ENCODE peak calls at places on chromosomes 3 and 15, in seven cellular contexts. One of them, this sample, is unnamed.

GRCh38 chr3:122343654-122344053 is 18.6 kb downstream of the CSTA start:
- DNase-seq in A549: no peak
- DNase-seq in HAP-1: no peak
- DNase-seq in transverse colon: no peak
- DNase-seq in neuronal stem cell: no peak
- DNase-seq in fibroblast of mammary gland: peak; percentile 49
- DNase-seq in mesendoderm: no peak
- DNase-seq in this sample: no peak

GRCh38 chr3:80391573-80391972 is 623.8 kb upstream of the ROBO1 start:
- DNase-seq in A549: no peak
- DNase-seq in HAP-1: no peak
- DNase-seq in transverse colon: no peak
- DNase-seq in neuronal stem cell: no peak
- DNase-seq in fibroblast of mammary gland: no peak
- DNase-seq in mesendoderm: no peak
- DNase-seq in this sample: no peak

GRCh38 chr15:85543741-85544155 is 163.3 kb downstream of the AKAP13 start:
- DNase-seq in A549: no peak
- DNase-seq in HAP-1: peak; percentile 15
- DNase-seq in transverse colon: peak; percentile 89
- DNase-seq in neuronal stem cell: no peak
- DNase-seq in fibroblast of mammary gland: no peak
- DNase-seq in mesendoderm: peak; percentile 39
- DNase-seq in this sample: no peak

GRCh38 chr3:50226888-50227389 is 9.1 kb upstream of the GNAI2 start:
- DNase-seq in A549: peak; percentile 63
- DNase-seq in HAP-1: no peak
- DNase-seq in transverse colon: peak; percentile 51
- DNase-seq in neuronal stem cell: no peak
- DNase-seq in fibroblast of mammary gland: peak; percentile 39
- DNase-seq in mesendoderm: peak; percentile 60
- DNase-seq in this sample: no peak

GRCh38 chr3:11637901-11638668 is 5.6 kb downstream of the VGLL4 start:
- DNase-seq in A549: no peak
- DNase-seq in HAP-1: no peak
- DNase-seq in transverse colon: no peak
- DNase-seq in neuronal stem cell: no peak
- DNase-seq in fibroblast of mammary gland: peak; percentile 86
- DNase-seq in mesendoderm: peak; percentile 32
- DNase-seq in this sample: no peak

GRCh38 chr3:105394177-105394576 is 27.5 kb downstream of the ALCAM start:
- DNase-seq in A549: no peak
- DNase-seq in HAP-1: no peak
- DNase-seq in transverse colon: no peak
- DNase-seq in neuronal stem cell: no peak
- DNase-seq in fibroblast of mammary gland: no peak
- DNase-seq in mesendoderm: peak; percentile 85
- DNase-seq in this sample: no peak

GRCh38 chr3:101310580-101311375 is 9.6 kb downstream of the IMPG2 start:
- DNase-seq in A549: no peak
- DNase-seq in HAP-1: no peak
- DNase-seq in transverse colon: no peak
- DNase-seq in neuronal stem cell: no peak
- DNase-seq in fibroblast of mammary gland: peak; percentile 83
- DNase-seq in mesendoderm: no peak
- DNase-seq in this sample: no peak

GRCh38 chr15:71337197-71337845 is 222.1 kb downstream of the THSD4 start:
- DNase-seq in A549: no peak
- DNase-seq in HAP-1: no peak
- DNase-seq in transverse colon: no peak
- DNase-seq in neuronal stem cell: no peak
- DNase-seq in fibroblast of mammary gland: peak; percentile 75
- DNase-seq in mesendoderm: peak; percentile 82
- DNase-seq in this sample: no peak

GRCh38 chr15:48440084-48440483 is 108.9 kb downstream of the DUT start:
- DNase-seq in A549: no peak
- DNase-seq in HAP-1: no peak
- DNase-seq in transverse colon: no peak
- DNase-seq in neuronal stem cell: peak; percentile 20
- DNase-seq in fibroblast of mammary gland: peak; percentile 93
- DNase-seq in mesendoderm: peak; percentile 86
- DNase-seq in this sample: peak; percentile 68

GRCh38 chr3:126284258-126284904 is 72.8 kb downstream of the KLF15 start:
- DNase-seq in A549: peak; percentile 63
- DNase-seq in HAP-1: no peak
- DNase-seq in transverse colon: no peak
- DNase-seq in neuronal stem cell: no peak
- DNase-seq in fibroblast of mammary gland: peak; percentile 78
- DNase-seq in mesendoderm: no peak
- DNase-seq in this sample: no peak

GRCh38 chr15:78206326-78207109 is 27.8 kb downstream of the ACSBG1 start:
- DNase-seq in A549: no peak
- DNase-seq in HAP-1: peak; percentile 21
- DNase-seq in transverse colon: no peak
- DNase-seq in neuronal stem cell: no peak
- DNase-seq in fibroblast of mammary gland: no peak
- DNase-seq in mesendoderm: peak; percentile 48
- DNase-seq in this sample: no peak

GRCh38 chr3:126971891-126972351 is 11.0 kb upstream of the PLXNA1 start:
- DNase-seq in A549: no peak
- DNase-seq in HAP-1: no peak
- DNase-seq in transverse colon: peak; percentile 73
- DNase-seq in neuronal stem cell: no peak
- DNase-seq in fibroblast of mammary gland: peak; percentile 95
- DNase-seq in mesendoderm: peak; percentile 27
- DNase-seq in this sample: peak; percentile 49

GRCh38 chr15:40329804-40330203 is 6.3 kb downstream of the INAFM2 start:
- DNase-seq in A549: no peak
- DNase-seq in HAP-1: no peak
- DNase-seq in transverse colon: no peak
- DNase-seq in neuronal stem cell: no peak
- DNase-seq in fibroblast of mammary gland: no peak
- DNase-seq in mesendoderm: no peak
- DNase-seq in this sample: no peak

DNA sequence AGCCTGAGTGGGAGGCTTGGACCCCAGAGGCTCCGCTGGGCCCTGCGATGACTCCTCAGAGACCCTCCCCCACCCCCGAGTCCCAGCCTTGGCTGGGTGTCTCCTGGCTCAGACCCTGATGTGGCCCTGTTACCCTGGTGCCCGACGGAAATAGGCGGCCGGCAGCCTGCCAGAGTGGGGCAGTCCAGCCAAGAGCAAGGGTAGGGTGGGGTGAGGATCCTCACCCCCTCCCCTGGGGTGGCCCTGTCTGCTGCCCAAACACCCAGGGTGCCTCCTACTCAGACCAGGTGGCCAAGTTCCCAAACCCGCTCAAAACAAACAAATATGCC is 15.3 kb downstream of the TNK2 start:
- DNase-seq in A549: no peak
- DNase-seq in HAP-1: no peak
- DNase-seq in transverse colon: no peak
- DNase-seq in neuronal stem cell: no peak
- DNase-seq in fibroblast of mammary gland: no peak
- DNase-seq in mesendoderm: no peak
- DNase-seq in this sample: no peak
- H3K4me3 ChIP-seq in A549: no peak overlapping the region
- H3K4me3 ChIP-seq in HAP-1: no peak overlapping the region
- H3K4me3 ChIP-seq in transverse colon: no peak overlapping the region
- H3K4me3 ChIP-seq in neuronal stem cell: no peak overlapping the region
- H3K4me3 ChIP-seq in fibroblast of mammary gland: no peak overlapping the region
- H3K4me3 ChIP-seq in mesendoderm: no peak overlapping the region
- H3K4me3 ChIP-seq in this sample: no peak overlapping the region

GRCh38 chr3:42151596-42152145 is 60.5 kb downstream of the TRAK1 start:
- DNase-seq in A549: no peak
- DNase-seq in HAP-1: no peak
- DNase-seq in transverse colon: no peak
- DNase-seq in neuronal stem cell: no peak
- DNase-seq in fibroblast of mammary gland: no peak
- DNase-seq in mesendoderm: no peak
- DNase-seq in this sample: no peak

GRCh38 chr3:42153039-42153438 is 61.9 kb downstream of the TRAK1 start:
- DNase-seq in A549: no peak
- DNase-seq in HAP-1: no peak
- DNase-seq in transverse colon: no peak
- DNase-seq in neuronal stem cell: no peak
- DNase-seq in fibroblast of mammary gland: no peak
- DNase-seq in mesendoderm: no peak
- DNase-seq in this sample: no peak

GRCh38 chr3:42149537-42150426 is 58.6 kb downstream of the TRAK1 start:
- DNase-seq in A549: peak; percentile 75
- DNase-seq in HAP-1: peak; percentile 74
- DNase-seq in transverse colon: peak; percentile 91
- DNase-seq in neuronal stem cell: no peak
- DNase-seq in fibroblast of mammary gland: no peak
- DNase-seq in mesendoderm: peak; percentile 79
- DNase-seq in this sample: no peak

GRCh38 chr3:42148982-42149432 is 57.9 kb downstream of the TRAK1 start:
- DNase-seq in A549: peak; percentile 15
- DNase-seq in HAP-1: peak; percentile 55
- DNase-seq in transverse colon: peak; percentile 40
- DNase-seq in neuronal stem cell: peak; percentile 80
- DNase-seq in fibroblast of mammary gland: peak; percentile 92
- DNase-seq in mesendoderm: peak; percentile 94
- DNase-seq in this sample: peak; percentile 94

DNA sequence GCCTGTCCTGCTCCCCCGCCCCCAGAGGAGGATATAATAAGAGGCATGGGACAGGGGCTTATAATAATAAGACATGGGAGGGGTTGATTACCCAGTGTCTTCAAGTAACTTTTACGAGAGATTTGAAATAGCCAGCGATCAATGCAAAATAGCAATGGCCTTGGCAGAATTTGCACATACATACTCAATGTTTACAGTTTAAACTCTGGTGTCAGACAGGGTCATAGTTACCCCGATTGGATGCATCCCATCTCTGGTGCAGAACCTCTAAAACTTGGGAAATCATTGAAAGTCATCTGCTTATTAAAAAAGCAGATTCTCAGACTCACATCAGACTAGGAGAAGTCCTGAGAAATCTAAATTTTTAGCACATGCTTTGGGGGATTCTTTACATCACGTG is 61.0 kb downstream of the TRAK1 start:
- DNase-seq in A549: no peak
- DNase-seq in HAP-1: no peak
- DNase-seq in transverse colon: no peak
- DNase-seq in neuronal stem cell: no peak
- DNase-seq in fibroblast of mammary gland: no peak
- DNase-seq in mesendoderm: no peak
- DNase-seq in this sample: no peak
- H3K4me3 ChIP-seq in A549: no peak overlapping the region
- H3K4me3 ChIP-seq in HAP-1: no peak overlapping the region
- H3K4me3 ChIP-seq in transverse colon: no peak overlapping the region
- H3K4me3 ChIP-seq in neuronal stem cell: no peak overlapping the region
- H3K4me3 ChIP-seq in fibroblast of mammary gland: no peak overlapping the region
- H3K4me3 ChIP-seq in mesendoderm: no peak overlapping the region
- H3K4me3 ChIP-seq in this sample: no peak overlapping the region

DNA sequence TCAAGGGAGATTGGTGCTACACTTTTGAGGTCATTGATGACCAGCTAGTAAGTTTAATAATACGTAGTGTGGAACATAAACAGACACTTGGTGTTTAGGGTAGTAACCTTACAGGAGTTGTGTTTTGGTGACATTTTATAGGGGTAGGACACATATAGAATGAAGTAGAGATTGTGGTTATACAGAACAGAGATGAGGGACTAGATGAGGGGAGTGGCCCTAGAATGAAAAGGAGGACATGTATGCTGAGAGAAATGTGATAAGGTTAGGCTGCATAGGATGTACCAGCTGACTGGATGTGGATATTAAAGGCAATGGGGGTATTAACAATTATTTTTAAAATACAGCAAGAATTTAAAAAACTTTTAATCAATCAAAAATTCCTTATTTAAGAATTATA is 8.0 kb downstream of the MBNL1 start:
- DNase-seq in A549: no peak
- DNase-seq in HAP-1: no peak
- DNase-seq in transverse colon: no peak
- DNase-seq in neuronal stem cell: no peak
- DNase-seq in fibroblast of mammary gland: no peak
- DNase-seq in mesendoderm: no peak
- DNase-seq in this sample: no peak
- H3K4me3 ChIP-seq in A549: no peak overlapping the region
- H3K4me3 ChIP-seq in HAP-1: no peak overlapping the region
- H3K4me3 ChIP-seq in transverse colon: no peak overlapping the region
- H3K4me3 ChIP-seq in neuronal stem cell: no peak overlapping the region
- H3K4me3 ChIP-seq in fibroblast of mammary gland: no peak overlapping the region
- H3K4me3 ChIP-seq in mesendoderm: no peak overlapping the region
- H3K4me3 ChIP-seq in this sample: no peak overlapping the region

GRCh38 chr3:159667261-159667660 is 321.4 kb upstream of the IL12A start:
- DNase-seq in A549: no peak
- DNase-seq in HAP-1: no peak
- DNase-seq in transverse colon: no peak
- DNase-seq in neuronal stem cell: no peak
- DNase-seq in fibroblast of mammary gland: no peak
- DNase-seq in mesendoderm: no peak
- DNase-seq in this sample: no peak
- H3K4me3 ChIP-seq in A549: no peak overlapping the region
- H3K4me3 ChIP-seq in HAP-1: no peak overlapping the region
- H3K4me3 ChIP-seq in transverse colon: no peak overlapping the region
- H3K4me3 ChIP-seq in neuronal stem cell: no peak overlapping the region
- H3K4me3 ChIP-seq in fibroblast of mammary gland: no peak overlapping the region
- H3K4me3 ChIP-seq in mesendoderm: no peak overlapping the region
- H3K4me3 ChIP-seq in this sample: no peak overlapping the region

DNA sequence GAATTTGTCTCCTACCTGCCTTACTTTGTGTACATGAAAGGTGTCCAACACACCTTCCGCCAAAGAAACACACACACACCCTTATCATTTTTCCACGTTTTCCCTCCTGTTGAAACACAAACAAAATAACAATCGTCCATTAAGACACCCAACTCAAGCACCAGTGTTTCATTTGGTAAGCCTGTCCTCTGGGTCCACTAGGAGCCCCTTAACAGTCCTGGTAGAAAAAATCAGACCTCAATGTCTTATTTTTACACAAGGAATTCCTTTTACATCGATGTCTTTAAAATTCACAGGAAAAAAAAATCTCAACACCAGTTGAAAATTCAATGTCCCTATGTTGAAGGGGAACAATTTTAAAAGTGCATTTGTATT is 4.0 kb downstream of the HES1 start:
- DNase-seq in A549: no peak
- DNase-seq in HAP-1: no peak
- DNase-seq in transverse colon: no peak
- DNase-seq in neuronal stem cell: no peak
- DNase-seq in fibroblast of mammary gland: peak; percentile 31
- DNase-seq in mesendoderm: peak; percentile 40
- DNase-seq in this sample: no peak
- H3K4me3 ChIP-seq in A549: no peak overlapping the region
- H3K4me3 ChIP-seq in HAP-1: no peak overlapping the region
- H3K4me3 ChIP-seq in transverse colon: no peak overlapping the region
- H3K4me3 ChIP-seq in neuronal stem cell: no peak overlapping the region
- H3K4me3 ChIP-seq in fibroblast of mammary gland: no peak overlapping the region
- H3K4me3 ChIP-seq in mesendoderm: no peak overlapping the region
- H3K4me3 ChIP-seq in this sample: peak overlapping the region; percentile 71

GRCh38 chr3:86986666-86987420 is 4.1 kb downstream of the VGLL3 start:
- DNase-seq in A549: no peak
- DNase-seq in HAP-1: no peak
- DNase-seq in transverse colon: no peak
- DNase-seq in neuronal stem cell: no peak
- DNase-seq in fibroblast of mammary gland: peak; percentile 79
- DNase-seq in mesendoderm: no peak
- DNase-seq in this sample: no peak
- H3K4me3 ChIP-seq in A549: no peak overlapping the region
- H3K4me3 ChIP-seq in HAP-1: no peak overlapping the region
- H3K4me3 ChIP-seq in transverse colon: no peak overlapping the region
- H3K4me3 ChIP-seq in neuronal stem cell: no peak overlapping the region
- H3K4me3 ChIP-seq in fibroblast of mammary gland: peak overlapping the region; percentile 64
- H3K4me3 ChIP-seq in mesendoderm: no peak overlapping the region
- H3K4me3 ChIP-seq in this sample: no peak overlapping the region